ENCODE peak calls at places on chromosome 21, in seven cellular contexts. X is T47D, V is HCT116, H is H1, M is SK-N-SH, P is GM12878, Q is K562. J is an unnamed sample.

GRCh38 chr21:43600642-43601397 is 58.5 kb downstream of the HSF2BP start:
- DNase-seq in X (no peak), V (no peak), H (no peak), M (peak; percentile 39), P (no peak), Q (no peak), J (no peak)

GRCh38 chr21:41715649-41716321 is 51.1 kb downstream of the RIPK4 start:
- DNase-seq in X (no peak), V (no peak), H (no peak), M (no peak), P (no peak), Q (no peak), J (peak; percentile 98)

GRCh38 chr21:36082140-36082742 is 12.4 kb downstream of the CBR1 start:
- DNase-seq in X (no peak), V (no peak), H (no peak), M (no peak), P (no peak), Q (no peak), J (no peak)

GRCh38 chr21:40351006-40351405 is 483.8 kb downstream of the PCP4 start:
- DNase-seq in X (no peak), V (no peak), H (no peak), M (no peak), P (no peak), Q (no peak), J (no peak)

GRCh38 chr21:10641107-10641506 is 119.7 kb downstream of the TPTE start:
- DNase-seq in X (no peak), V (no peak), H (no peak), M (no peak), P (no peak), Q (no peak), J (no peak)

GRCh38 chr21:40054403-40054802 is 187.2 kb downstream of the PCP4 start:
- DNase-seq in X (peak; percentile 51), V (no peak), H (no peak), M (no peak), P (no peak), Q (no peak), J (no peak)

GRCh38 chr21:34956416-34957316 is 92.4 kb downstream of the RUNX1 start:
- DNase-seq in X (no peak), V (no peak), H (no peak), M (no peak), P (no peak), Q (no peak), J (no peak)

GRCh38 chr21:33761104-33762036 is 119.1 kb downstream of the ITSN1 start:
- DNase-seq in X (peak; percentile 32), V (peak; percentile 66), H (no peak), M (no peak), P (no peak), Q (peak; percentile 84), J (peak; percentile 73)

GRCh38 chr21:42777757-42778344 is 101.5 kb downstream of the WDR4 start:
- DNase-seq in X (peak; percentile 51), V (no peak), H (no peak), M (no peak), P (peak; percentile 8), Q (no peak), J (no peak)

GRCh38 chr21:41973861-41974751 is 20.3 kb upstream of the C2CD2 start:
- DNase-seq in X (no peak), V (no peak), H (no peak), M (no peak), P (no peak), Q (no peak), J (peak; percentile 50)

GRCh38 chr21:27582246-27582945 is 615.5 kb upstream of the ADAMTS5 start:
- DNase-seq in X (no peak), V (no peak), H (no peak), M (no peak), P (no peak), Q (no peak), J (no peak)

GRCh38 chr21:26715878-26716506 is 129.2 kb downstream of the ADAMTS1 start:
- DNase-seq in X (peak; percentile 36), V (no peak), H (no peak), M (peak; percentile 48), P (no peak), Q (peak; percentile 19), J (peak; percentile 6)

GRCh38 chr21:37077403-37077802 is 4.3 kb downstream of the TTC3 start:
- DNase-seq in X (no peak), V (no peak), H (no peak), M (no peak), P (no peak), Q (no peak), J (no peak)

GRCh38 chr21:31173881-31174555 is 135.7 kb upstream of the KRTAP19-8 start:
- DNase-seq in X (no peak), V (no peak), H (no peak), M (peak; percentile 76), P (no peak), Q (no peak), J (no peak)

GRCh38 chr21:41506526-41507520 is 1.1 kb downstream of the TMPRSS2 start:
- DNase-seq in X (peak; percentile 55), V (no peak), H (no peak), M (no peak), P (no peak), Q (no peak), J (no peak)

GRCh38 chr21:31531967-31532366 is 127.5 kb upstream of the SOD1 start:
- DNase-seq in X (no peak), V (no peak), H (no peak), M (no peak), P (no peak), Q (no peak), J (no peak)

GRCh38 chr21:31446206-31446900 is 102.3 kb upstream of the TIAM1 start:
- DNase-seq in X (no peak), V (no peak), H (no peak), M (no peak), P (no peak), Q (no peak), J (no peak)

GRCh38 chr21:15005391-15005790 is 59.4 kb downstream of the NRIP1 start:
- DNase-seq in X (no peak), V (no peak), H (peak; percentile 74), M (no peak), P (no peak), Q (no peak), J (no peak)

GRCh38 chr21:17921579-17922530 is 102.7 kb upstream of the C21orf91 start:
- DNase-seq in X (no peak), V (no peak), H (no peak), M (peak; percentile 19), P (no peak), Q (no peak), J (no peak)

GRCh38 chr21:41210405-41211040 is 42.6 kb downstream of the BACE2 start:
- DNase-seq in X (no peak), V (no peak), H (no peak), M (no peak), P (no peak), Q (no peak), J (no peak)

GRCh38 chr21:23811802-23812201 is 1795.5 kb downstream of the MRPL39 start:
- DNase-seq in X (no peak), V (no peak), H (no peak), M (no peak), P (no peak), Q (no peak), J (no peak)

GRCh38 chr21:41137401-41137800 is 30.6 kb upstream of the BACE2 start:
- DNase-seq in X (no peak), V (no peak), H (no peak), M (no peak), P (no peak), Q (no peak), J (no peak)

GRCh38 chr21:32463889-32464300 is 51.4 kb downstream of the EVA1C start:
- DNase-seq in X (no peak), V (peak; percentile 85), H (no peak), M (no peak), P (no peak), Q (no peak), J (peak; percentile 82)

GRCh38 chr21:16794944-16795343 is 717.9 kb upstream of the CXADR start:
- DNase-seq in X (no peak), V (no peak), H (no peak), M (no peak), P (no peak), Q (no peak), J (peak; percentile 3)
- TF ChIP-seq JUND in X (no peak), V (no peak), H (no peak), M (peak; percentile 88), P (no peak), Q (no peak), J (no peak)

GRCh38 chr21:44684483-44684882 is 2.5 kb upstream of the KRTAP12-1 start:
- DNase-seq in X (no peak), V (no peak), H (no peak), M (no peak), P (no peak), Q (no peak), J (no peak)

GRCh38 chr21:44684077-44684476 is 2.1 kb upstream of the KRTAP12-1 start:
- DNase-seq in X (no peak), V (no peak), H (no peak), M (no peak), P (no peak), Q (no peak), J (no peak)

GRCh38 chr21:44686843-44687561 is 5.0 kb upstream of the KRTAP12-1 start:
- DNase-seq in X (no peak), V (no peak), H (no peak), M (no peak), P (no peak), Q (no peak), J (no peak)

GRCh38 chr21:44687671-44688070 is 5.7 kb upstream of the KRTAP12-1 start:
- DNase-seq in X (no peak), V (no peak), H (no peak), M (no peak), P (no peak), Q (no peak), J (no peak)

GRCh38 chr21:44686000-44686781 is 4.2 kb upstream of the KRTAP12-1 start:
- DNase-seq in X (no peak), V (no peak), H (no peak), M (no peak), P (no peak), Q (no peak), J (no peak)
- TF ChIP-seq JUND in X (no peak), V (no peak), H (no peak), M (no peak), P (no peak), Q (no peak), J (no peak)

GRCh38 chr21:38796426-38796825 is 9.3 kb upstream of the ETS2 start:
- DNase-seq in X (no peak), V (no peak), H (no peak), M (no peak), P (no peak), Q (peak; percentile 62), J (no peak)
- TF ChIP-seq JUND in X (no peak), V (no peak), H (no peak), M (peak; percentile 55), P (no peak), Q (peak; percentile 84), J (no peak)

DNA sequence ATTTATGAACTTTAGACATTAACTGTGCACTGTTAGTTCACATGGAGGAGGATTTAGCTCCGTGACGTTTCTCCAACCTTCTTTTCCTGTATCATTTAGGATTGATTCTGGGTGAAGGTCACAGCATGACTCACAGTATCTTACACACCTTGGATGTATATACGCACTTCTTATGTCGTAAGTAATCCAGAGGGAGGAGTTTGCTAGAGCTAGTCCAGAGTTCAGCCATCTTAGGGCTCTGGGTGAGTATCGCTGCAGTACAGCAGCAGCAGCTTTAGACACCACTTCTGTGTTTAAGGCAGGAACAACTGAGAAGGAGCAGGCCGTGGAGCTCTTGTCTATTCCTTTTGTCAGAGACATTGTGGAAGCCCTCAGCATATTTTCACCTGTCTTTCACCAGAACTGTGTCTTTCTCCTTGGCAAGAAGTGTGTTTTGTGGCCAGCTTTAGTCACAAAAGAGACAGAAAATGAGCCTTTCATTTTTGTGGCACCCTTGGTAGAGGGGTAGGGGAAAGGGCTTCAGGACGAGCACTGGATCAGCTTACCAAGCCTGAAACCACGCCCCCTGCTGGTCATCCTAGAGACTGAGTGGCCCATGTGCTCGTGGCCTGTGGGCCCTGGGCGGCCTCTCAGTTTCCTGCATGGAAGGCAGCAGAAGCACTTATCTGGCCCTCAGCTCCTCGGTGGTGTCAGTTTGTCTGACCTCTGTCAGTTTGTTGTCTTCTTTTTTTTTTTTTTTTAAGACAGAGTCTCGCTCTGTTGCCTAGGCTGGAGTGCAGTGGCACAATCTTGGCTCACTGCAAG is 64.0 kb downstream of the ADARB1 start:
- DNase-seq in X (peak; percentile 38), V (peak; percentile 52), H (peak; percentile 39), M (peak; percentile 80), P (no peak), Q (peak; percentile 95), J (peak; percentile 59)
- TF ChIP-seq JUND in X (no peak), V (no peak), H (no peak), M (no peak), P (no peak), Q (no peak), J (no peak)

J was measured in HepG2.